ENCODE peak calls at places on chromosomes 1 and 21, in seven cellular contexts. K is stimulated activated CD8-positive, alpha-beta memory T cell treated with anti-CD3 and anti-CD28 coated beads, Interleukin-7, amount 100 ng/mL, for 1 hour; C is GM10248; W is NCI-H69; Y is ACHN; H is mammary epithelial cell; X is H54. N is an unnamed sample.

GRCh38 chr1:21732664-21733063 is 50.3 kb downstream of the USP48 start:
- DNase-seq in C (no peak), W (no peak), Y (no peak), X (no peak), K (no peak), H (no peak), N (no peak)

GRCh38 chr1:222948079-222948478 is 133.2 kb downstream of the DISP1 start:
- DNase-seq in X (no peak), K (no peak), H (peak), Y (no peak), W (no peak), C (no peak), N (no peak)

GRCh38 chr1:81695741-81696140 is 105.0 kb upstream of the ADGRL2 start:
- DNase-seq in W (no peak), Y (peak), H (peak), K (no peak), C (no peak), X (no peak), N (no peak)

GRCh38 chr1:40774266-40774998 is 9.2 kb upstream of the KCNQ4 start:
- DNase-seq in H (no peak), C (peak), K (peak), Y (peak), X (no peak), W (peak), N (no peak)

GRCh38 chr1:117318456-117318855 is 48.8 kb upstream of the MAN1A2 start:
- DNase-seq in K (no peak), C (no peak), X (no peak), W (peak), H (no peak), Y (no peak), N (no peak)

GRCh38 chr21:38916214-38916964 is 110.7 kb downstream of the ETS2 start:
- DNase-seq in W (peak), X (no peak), C (no peak), K (no peak), Y (no peak), H (no peak), N (no peak)

GRCh38 chr1:12177999-12178441 is 11.2 kb downstream of the TNFRSF1B start:
- DNase-seq in H (peak), Y (peak), K (peak), W (peak), X (peak), C (no peak), N (no peak)

GRCh38 chr1:203763505-203763904 is 1.5 kb upstream of the LAX1 start:
- DNase-seq in X (no peak), K (no peak), H (no peak), C (no peak), Y (no peak), W (no peak), N (no peak)

GRCh38 chr1:100721502-100722205 is 2.1 kb downstream of the VCAM1 start:
- DNase-seq in K (no peak), W (peak), Y (peak), C (no peak), X (no peak), H (peak), N (no peak)

GRCh38 chr1:19468397-19468956 is 16.9 kb downstream of the CAPZB start:
- DNase-seq in W (peak), X (no peak), H (no peak), Y (peak), K (no peak), C (no peak), N (no peak)

GRCh38 chr1:80594013-80594412 is 1206.7 kb upstream of the ADGRL2 start:
- DNase-seq in K (no peak), H (peak), Y (no peak), W (no peak), X (no peak), C (no peak), N (no peak)

GRCh38 chr1:226602186-226603029 is 53.8 kb downstream of the STUM start:
- DNase-seq in X (no peak), Y (no peak), C (no peak), W (no peak), H (peak), K (no peak), N (no peak)